ENCODE peak calls at places on chromosomes 4 and X, in seven cellular contexts. One of them, this sample, is unnamed.

GRCh38 chr4:99886146-99886545 is 8.1 kb downstream of the LAMTOR3 start:
- DNase-seq in HepG2: no peak
- DNase-seq in K562: no peak
- DNase-seq in H1: no peak
- DNase-seq in SK-N-SH: no peak
- DNase-seq in GM12878: no peak
- DNase-seq in HCT116: no peak
- DNase-seq in this sample: no peak

GRCh38 chr4:177313263-177313662 is 3.6 kb downstream of the NEIL3 start:
- DNase-seq in HCT116: no peak
- DNase-seq in HepG2: no peak
- DNase-seq in H1: no peak
- DNase-seq in K562: no peak
- DNase-seq in GM12878: no peak
- DNase-seq in SK-N-SH: no peak
- DNase-seq in this sample: no peak

GRCh38 chr4:78560296-78560963 is 8.9 kb downstream of the ANXA3 start:
- DNase-seq in H1: no peak
- DNase-seq in SK-N-SH: no peak
- DNase-seq in HCT116: peak
- DNase-seq in K562: no peak
- DNase-seq in HepG2: no peak
- DNase-seq in GM12878: no peak
- DNase-seq in this sample: no peak

GRCh38 chrX:34901761-34902160 is 40.8 kb upstream of the FAM47B start:
- DNase-seq in HepG2: no peak
- DNase-seq in H1: no peak
- DNase-seq in GM12878: no peak
- DNase-seq in K562: no peak
- DNase-seq in HCT116: no peak
- DNase-seq in SK-N-SH: no peak
- DNase-seq in this sample: no peak

GRCh38 chr4:183129125-183129524 is 30.1 kb downstream of the WWC2 start:
- DNase-seq in GM12878: no peak
- DNase-seq in HCT116: no peak
- DNase-seq in SK-N-SH: no peak
- DNase-seq in H1: no peak
- DNase-seq in K562: no peak
- DNase-seq in HepG2: no peak
- DNase-seq in this sample: no peak

GRCh38 chr4:139028191-139028661 is 12.6 kb downstream of the NOCT start:
- DNase-seq in HepG2: no peak
- DNase-seq in K562: no peak
- DNase-seq in GM12878: no peak
- DNase-seq in HCT116: no peak
- DNase-seq in H1: no peak
- DNase-seq in SK-N-SH: no peak
- DNase-seq in this sample: peak

GRCh38 chr4:129095811-129096454 is at the start of gene C4orf33:
- DNase-seq in H1: no peak
- DNase-seq in GM12878: peak
- DNase-seq in K562: peak
- DNase-seq in SK-N-SH: peak
- DNase-seq in HCT116: peak
- DNase-seq in HepG2: peak
- DNase-seq in this sample: peak

GRCh38 chr4:27616166-27616565 is 755.5 kb downstream of the STIM2 start:
- DNase-seq in HCT116: no peak
- DNase-seq in HepG2: no peak
- DNase-seq in SK-N-SH: no peak
- DNase-seq in K562: no peak
- DNase-seq in H1: no peak
- DNase-seq in GM12878: no peak
- DNase-seq in this sample: no peak

GRCh38 chr4:31081375-31081774 is 361.2 kb downstream of the PCDH7 start:
- DNase-seq in HCT116: no peak
- DNase-seq in H1: no peak
- DNase-seq in HepG2: no peak
- DNase-seq in K562: no peak
- DNase-seq in SK-N-SH: no peak
- DNase-seq in GM12878: no peak
- DNase-seq in this sample: no peak

GRCh38 chr4:98778206-98778605 is 119.8 kb upstream of the TSPAN5 start:
- DNase-seq in H1: no peak
- DNase-seq in HepG2: peak
- DNase-seq in GM12878: no peak
- DNase-seq in HCT116: no peak
- DNase-seq in SK-N-SH: no peak
- DNase-seq in K562: no peak
- DNase-seq in this sample: peak

GRCh38 chr4:123517971-123518370 is 121.4 kb downstream of the SPRY1 start:
- DNase-seq in H1: no peak
- DNase-seq in SK-N-SH: no peak
- DNase-seq in HepG2: no peak
- DNase-seq in K562: no peak
- DNase-seq in HCT116: no peak
- DNase-seq in GM12878: no peak
- DNase-seq in this sample: no peak

GRCh38 chr4:4812145-4812782 is 47.2 kb upstream of the MSX1 start:
- DNase-seq in HCT116: no peak
- DNase-seq in HepG2: peak
- DNase-seq in SK-N-SH: no peak
- DNase-seq in K562: no peak
- DNase-seq in GM12878: no peak
- DNase-seq in H1: no peak
- DNase-seq in this sample: no peak

GRCh38 chr4:126973201-126973600 is 659.6 kb upstream of the INTU start:
- DNase-seq in H1: no peak
- DNase-seq in GM12878: no peak
- DNase-seq in HepG2: no peak
- DNase-seq in SK-N-SH: no peak
- DNase-seq in HCT116: no peak
- DNase-seq in K562: no peak
- DNase-seq in this sample: no peak

GRCh38 chr4:137474711-137475301 is 57.5 kb downstream of the PCDH18 start:
- DNase-seq in GM12878: no peak
- DNase-seq in HepG2: no peak
- DNase-seq in HCT116: no peak
- DNase-seq in H1: no peak
- DNase-seq in K562: no peak
- DNase-seq in SK-N-SH: peak
- DNase-seq in this sample: peak

GRCh38 chr4:139907001-139907809 is 241.6 kb downstream of the MGST2 start:
- DNase-seq in K562: no peak
- DNase-seq in HepG2: no peak
- DNase-seq in GM12878: peak
- DNase-seq in H1: no peak
- DNase-seq in HCT116: no peak
- DNase-seq in SK-N-SH: no peak
- DNase-seq in this sample: no peak

GRCh38 chr4:100889401-100889800 is 371.6 kb upstream of the EMCN start:
- DNase-seq in HepG2: no peak
- DNase-seq in HCT116: no peak
- DNase-seq in K562: no peak
- DNase-seq in GM12878: no peak
- DNase-seq in SK-N-SH: no peak
- DNase-seq in H1: no peak
- DNase-seq in this sample: no peak

GRCh38 chrX:23656684-23657083 is 10.6 kb upstream of the PRDX4 start:
- DNase-seq in HCT116: no peak
- DNase-seq in H1: no peak
- DNase-seq in SK-N-SH: no peak
- DNase-seq in HepG2: no peak
- DNase-seq in K562: no peak
- DNase-seq in GM12878: no peak
- DNase-seq in this sample: no peak

GRCh38 chr4:127251423-127251822 is 381.3 kb upstream of the INTU start:
- DNase-seq in K562: no peak
- DNase-seq in HepG2: no peak
- DNase-seq in HCT116: no peak
- DNase-seq in GM12878: no peak
- DNase-seq in SK-N-SH: no peak
- DNase-seq in H1: no peak
- DNase-seq in this sample: no peak

GRCh38 chr4:39154009-39154408 is 28.3 kb upstream of the WDR19 start:
- DNase-seq in K562: no peak
- DNase-seq in GM12878: no peak
- DNase-seq in HepG2: no peak
- DNase-seq in HCT116: no peak
- DNase-seq in H1: no peak
- DNase-seq in SK-N-SH: no peak
- DNase-seq in this sample: no peak

GRCh38 chrX:57929373-57929772 is 19.1 kb upstream of the ZXDA start:
- DNase-seq in SK-N-SH: no peak
- DNase-seq in H1: no peak
- DNase-seq in K562: no peak
- DNase-seq in HepG2: peak
- DNase-seq in GM12878: no peak
- DNase-seq in HCT116: peak
- DNase-seq in this sample: no peak

GRCh38 chr4:123744664-123745290 is 348.2 kb downstream of the SPRY1 start:
- DNase-seq in K562: no peak
- DNase-seq in HCT116: no peak
- DNase-seq in H1: no peak
- DNase-seq in GM12878: no peak
- DNase-seq in HepG2: peak
- DNase-seq in SK-N-SH: no peak
- DNase-seq in this sample: no peak

GRCh38 chr4:33054656-33055055 is 2334.5 kb downstream of the PCDH7 start:
- DNase-seq in SK-N-SH: no peak
- DNase-seq in HepG2: no peak
- DNase-seq in H1: no peak
- DNase-seq in K562: no peak
- DNase-seq in GM12878: no peak
- DNase-seq in HCT116: no peak
- DNase-seq in this sample: no peak

GRCh38 chrX:47247206-47247998 is 14.6 kb downstream of the USP11 start:
- DNase-seq in HCT116: no peak
- DNase-seq in SK-N-SH: peak
- DNase-seq in K562: no peak
- DNase-seq in H1: no peak
- DNase-seq in GM12878: no peak
- DNase-seq in HepG2: no peak
- DNase-seq in this sample: no peak

GRCh38 chr4:8188085-8188484 is 11.0 kb upstream of the SH3TC1 start:
- DNase-seq in HCT116: no peak
- DNase-seq in K562: no peak
- DNase-seq in HepG2: no peak
- DNase-seq in H1: no peak
- DNase-seq in GM12878: no peak
- DNase-seq in SK-N-SH: peak
- DNase-seq in this sample: no peak
- TF ChIP-seq JUND in HCT116: no peak
- TF ChIP-seq JUND in K562: no peak
- TF ChIP-seq JUND in HepG2: no peak
- TF ChIP-seq JUND in H1: no peak
- TF ChIP-seq JUND in GM12878: no peak
- TF ChIP-seq JUND in SK-N-SH: no peak
- TF ChIP-seq JUND in this sample: no peak

GRCh38 chr4:13202731-13203519 is 281.2 kb downstream of the RAB28 start:
- DNase-seq in K562: no peak
- DNase-seq in SK-N-SH: no peak
- DNase-seq in GM12878: no peak
- DNase-seq in H1: no peak
- DNase-seq in HCT116: no peak
- DNase-seq in HepG2: no peak
- DNase-seq in this sample: no peak
- TF ChIP-seq JUND in K562: no peak
- TF ChIP-seq JUND in SK-N-SH: no peak
- TF ChIP-seq JUND in GM12878: no peak
- TF ChIP-seq JUND in H1: no peak
- TF ChIP-seq JUND in HCT116: no peak
- TF ChIP-seq JUND in HepG2: no peak
- TF ChIP-seq JUND in this sample: no peak

GRCh38 chr4:118268780-118269179 is 84.0 kb downstream of the PRSS12 start:
- DNase-seq in HCT116: no peak
- DNase-seq in GM12878: no peak
- DNase-seq in H1: no peak
- DNase-seq in K562: no peak
- DNase-seq in HepG2: no peak
- DNase-seq in SK-N-SH: no peak
- DNase-seq in this sample: no peak

GRCh38 chr4:118273642-118274041 is 79.2 kb downstream of the PRSS12 start:
- DNase-seq in HCT116: no peak
- DNase-seq in H1: no peak
- DNase-seq in HepG2: no peak
- DNase-seq in K562: no peak
- DNase-seq in SK-N-SH: no peak
- DNase-seq in GM12878: no peak
- DNase-seq in this sample: no peak

GRCh38 chr4:118265312-118266144 is 87.3 kb downstream of the PRSS12 start:
- DNase-seq in SK-N-SH: peak
- DNase-seq in K562: no peak
- DNase-seq in H1: no peak
- DNase-seq in HCT116: no peak
- DNase-seq in GM12878: no peak
- DNase-seq in HepG2: peak
- DNase-seq in this sample: no peak

GRCh38 chr4:118271788-118272187 is 81.0 kb downstream of the PRSS12 start:
- DNase-seq in GM12878: no peak
- DNase-seq in HCT116: no peak
- DNase-seq in K562: no peak
- DNase-seq in H1: no peak
- DNase-seq in HepG2: no peak
- DNase-seq in SK-N-SH: no peak
- DNase-seq in this sample: no peak

DNA sequence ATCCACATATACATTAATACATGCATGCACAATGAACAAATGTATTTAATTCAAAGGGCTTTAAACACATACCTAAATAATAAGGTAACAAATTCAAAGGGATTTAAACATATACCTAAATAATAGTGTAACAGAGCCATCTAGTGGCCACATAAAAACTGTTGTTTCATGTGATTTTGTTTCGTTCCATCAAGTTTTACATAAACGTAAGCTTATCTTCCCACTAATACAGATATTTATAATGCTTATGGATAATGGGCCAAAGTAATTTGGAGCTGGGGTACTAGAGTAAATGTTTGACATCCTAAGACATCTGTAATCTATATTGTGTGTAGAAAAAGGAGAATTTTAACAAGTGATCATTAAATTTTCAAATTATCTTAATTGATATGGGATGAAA is 82.3 kb downstream of the PRSS12 start:
- DNase-seq in GM12878: no peak
- DNase-seq in HCT116: peak
- DNase-seq in HepG2: peak
- DNase-seq in H1: no peak
- DNase-seq in SK-N-SH: peak
- DNase-seq in K562: no peak
- DNase-seq in this sample: peak
- TF ChIP-seq JUND in GM12878: no peak
- TF ChIP-seq JUND in HCT116: no peak
- TF ChIP-seq JUND in HepG2: no peak
- TF ChIP-seq JUND in H1: no peak
- TF ChIP-seq JUND in SK-N-SH: no peak
- TF ChIP-seq JUND in K562: no peak
- TF ChIP-seq JUND in this sample: no peak

DNA sequence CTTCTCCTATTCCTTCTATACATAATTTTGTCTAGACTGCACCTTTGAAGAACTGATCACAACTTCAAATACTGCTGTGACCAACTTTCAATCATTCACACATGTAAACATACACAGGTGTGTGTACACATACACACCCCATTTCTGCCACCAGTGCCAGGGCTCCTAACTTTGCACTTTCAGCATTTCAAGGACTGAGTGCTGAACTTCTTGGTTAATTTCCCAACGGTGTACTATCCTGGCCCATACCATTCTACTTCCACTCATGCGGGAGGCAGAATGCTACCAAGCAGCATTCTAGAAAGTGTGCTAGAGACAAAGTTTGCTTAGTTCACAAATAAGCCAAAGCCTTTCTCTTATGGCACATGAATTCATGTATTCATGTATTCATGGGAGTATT is 51.2 kb downstream of the RPGR start:
- DNase-seq in K562: no peak
- DNase-seq in HCT116: no peak
- DNase-seq in HepG2: no peak
- DNase-seq in GM12878: no peak
- DNase-seq in SK-N-SH: no peak
- DNase-seq in H1: no peak
- DNase-seq in this sample: no peak
- TF ChIP-seq JUND in K562: no peak
- TF ChIP-seq JUND in HCT116: no peak
- TF ChIP-seq JUND in HepG2: no peak
- TF ChIP-seq JUND in GM12878: no peak
- TF ChIP-seq JUND in SK-N-SH: no peak
- TF ChIP-seq JUND in H1: no peak
- TF ChIP-seq JUND in this sample: no peak

This sample was measured in T47D.